ENCODE peak calls at places on chromosomes 3 and 15, in ten cellular contexts. One of them, this sample, is unnamed.

GRCh38 chr3:140093742-140094141 is 158.8 kb downstream of the CLSTN2 start:
- DNase-seq in breast epithelium: no peak
- DNase-seq in colonic mucosa: peak
- DNase-seq in fibroblast of lung: peak
- DNase-seq in WERI-Rb-1: no peak
- DNase-seq in cardiac muscle cell: peak
- DNase-seq in left ventricle myocardium inferior: peak
- DNase-seq in NT2/D1: no peak
- DNase-seq in endodermal cell: no peak
- DNase-seq in OCI-LY7: no peak
- DNase-seq in this sample: no peak

GRCh38 chr3:196707566-196707965 is 4.5 kb downstream of the CEP19 start:
- DNase-seq in OCI-LY7: no peak
- DNase-seq in endodermal cell: no peak
- DNase-seq in breast epithelium: no peak
- DNase-seq in fibroblast of lung: no peak
- DNase-seq in WERI-Rb-1: no peak
- DNase-seq in NT2/D1: no peak
- DNase-seq in left ventricle myocardium inferior: no peak
- DNase-seq in colonic mucosa: no peak
- DNase-seq in cardiac muscle cell: no peak
- DNase-seq in this sample: no peak

GRCh38 chr3:157632081-157632480 is 128.9 kb upstream of the VEPH1 start:
- DNase-seq in OCI-LY7: no peak
- DNase-seq in left ventricle myocardium inferior: no peak
- DNase-seq in WERI-Rb-1: no peak
- DNase-seq in fibroblast of lung: no peak
- DNase-seq in NT2/D1: no peak
- DNase-seq in endodermal cell: no peak
- DNase-seq in breast epithelium: no peak
- DNase-seq in cardiac muscle cell: no peak
- DNase-seq in colonic mucosa: no peak
- DNase-seq in this sample: no peak

GRCh38 chr15:40002295-40002694 is 36.7 kb downstream of the SRP14 start:
- DNase-seq in fibroblast of lung: peak
- DNase-seq in colonic mucosa: peak
- DNase-seq in NT2/D1: no peak
- DNase-seq in breast epithelium: no peak
- DNase-seq in left ventricle myocardium inferior: no peak
- DNase-seq in OCI-LY7: no peak
- DNase-seq in cardiac muscle cell: peak
- DNase-seq in endodermal cell: peak
- DNase-seq in WERI-Rb-1: no peak
- DNase-seq in this sample: peak

GRCh38 chr3:64308931-64309330 is 83.7 kb upstream of the PRICKLE2 start:
- DNase-seq in breast epithelium: no peak
- DNase-seq in WERI-Rb-1: no peak
- DNase-seq in NT2/D1: no peak
- DNase-seq in OCI-LY7: no peak
- DNase-seq in colonic mucosa: no peak
- DNase-seq in cardiac muscle cell: no peak
- DNase-seq in left ventricle myocardium inferior: no peak
- DNase-seq in fibroblast of lung: no peak
- DNase-seq in endodermal cell: no peak
- DNase-seq in this sample: no peak

GRCh38 chr3:175416600-175416999 is 557.5 kb downstream of the NAALADL2 start:
- DNase-seq in NT2/D1: no peak
- DNase-seq in fibroblast of lung: no peak
- DNase-seq in WERI-Rb-1: no peak
- DNase-seq in breast epithelium: no peak
- DNase-seq in left ventricle myocardium inferior: no peak
- DNase-seq in colonic mucosa: no peak
- DNase-seq in endodermal cell: no peak
- DNase-seq in cardiac muscle cell: no peak
- DNase-seq in OCI-LY7: no peak
- DNase-seq in this sample: no peak

GRCh38 chr15:22788004-22788403 is 1.6 kb downstream of the NIPA1 start:
- DNase-seq in colonic mucosa: no peak
- DNase-seq in fibroblast of lung: no peak
- DNase-seq in NT2/D1: no peak
- DNase-seq in cardiac muscle cell: no peak
- DNase-seq in endodermal cell: no peak
- DNase-seq in breast epithelium: no peak
- DNase-seq in left ventricle myocardium inferior: no peak
- DNase-seq in WERI-Rb-1: no peak
- DNase-seq in OCI-LY7: no peak
- DNase-seq in this sample: no peak

GRCh38 chr3:155252535-155252934 is 40.9 kb downstream of the STRIT1 start:
- DNase-seq in WERI-Rb-1: no peak
- DNase-seq in endodermal cell: no peak
- DNase-seq in breast epithelium: no peak
- DNase-seq in NT2/D1: no peak
- DNase-seq in cardiac muscle cell: peak
- DNase-seq in OCI-LY7: no peak
- DNase-seq in colonic mucosa: no peak
- DNase-seq in left ventricle myocardium inferior: no peak
- DNase-seq in fibroblast of lung: peak
- DNase-seq in this sample: no peak

GRCh38 chr3:137760341-137761098 is 3.6 kb upstream of the SOX14 start:
- DNase-seq in WERI-Rb-1: no peak
- DNase-seq in endodermal cell: peak
- DNase-seq in OCI-LY7: no peak
- DNase-seq in left ventricle myocardium inferior: no peak
- DNase-seq in fibroblast of lung: no peak
- DNase-seq in NT2/D1: no peak
- DNase-seq in cardiac muscle cell: no peak
- DNase-seq in breast epithelium: no peak
- DNase-seq in colonic mucosa: no peak
- DNase-seq in this sample: peak

GRCh38 chr3:39065197-39065596 is 13.4 kb downstream of the WDR48 start:
- DNase-seq in cardiac muscle cell: peak
- DNase-seq in endodermal cell: peak
- DNase-seq in fibroblast of lung: peak
- DNase-seq in WERI-Rb-1: peak
- DNase-seq in left ventricle myocardium inferior: no peak
- DNase-seq in OCI-LY7: peak
- DNase-seq in NT2/D1: peak
- DNase-seq in colonic mucosa: peak
- DNase-seq in breast epithelium: no peak
- DNase-seq in this sample: peak

GRCh38 chr15:62647195-62647865 is 395.2 kb upstream of the TPM1 start:
- DNase-seq in cardiac muscle cell: peak
- DNase-seq in colonic mucosa: peak
- DNase-seq in NT2/D1: no peak
- DNase-seq in WERI-Rb-1: no peak
- DNase-seq in endodermal cell: no peak
- DNase-seq in left ventricle myocardium inferior: no peak
- DNase-seq in breast epithelium: peak
- DNase-seq in fibroblast of lung: peak
- DNase-seq in OCI-LY7: no peak
- DNase-seq in this sample: no peak

GRCh38 chr15:99925661-99926461 is 192.6 kb upstream of the LYSMD4 start:
- DNase-seq in NT2/D1: peak
- DNase-seq in OCI-LY7: no peak
- DNase-seq in fibroblast of lung: peak
- DNase-seq in breast epithelium: peak
- DNase-seq in left ventricle myocardium inferior: peak
- DNase-seq in cardiac muscle cell: peak
- DNase-seq in endodermal cell: peak
- DNase-seq in WERI-Rb-1: peak
- DNase-seq in colonic mucosa: peak
- DNase-seq in this sample: peak

GRCh38 chr3:119318871-119319270 is 24.7 kb downstream of the ARHGAP31 start:
- DNase-seq in cardiac muscle cell: peak
- DNase-seq in breast epithelium: no peak
- DNase-seq in fibroblast of lung: no peak
- DNase-seq in colonic mucosa: no peak
- DNase-seq in OCI-LY7: no peak
- DNase-seq in endodermal cell: no peak
- DNase-seq in left ventricle myocardium inferior: no peak
- DNase-seq in WERI-Rb-1: no peak
- DNase-seq in NT2/D1: no peak
- DNase-seq in this sample: no peak

GRCh38 chr3:42501321-42501680 is 1.1 kb upstream of the VIPR1 start:
- DNase-seq in OCI-LY7: no peak
- DNase-seq in NT2/D1: no peak
- DNase-seq in fibroblast of lung: no peak
- DNase-seq in colonic mucosa: peak
- DNase-seq in endodermal cell: no peak
- DNase-seq in WERI-Rb-1: peak
- DNase-seq in cardiac muscle cell: no peak
- DNase-seq in left ventricle myocardium inferior: no peak
- DNase-seq in breast epithelium: no peak
- DNase-seq in this sample: peak
- H3K4me3 ChIP-seq in OCI-LY7: no peak
- H3K4me3 ChIP-seq in NT2/D1: peak
- H3K4me3 ChIP-seq in fibroblast of lung: no peak
- H3K4me3 ChIP-seq in colonic mucosa: peak
- H3K4me3 ChIP-seq in endodermal cell: peak
- H3K4me3 ChIP-seq in WERI-Rb-1: peak
- H3K4me3 ChIP-seq in cardiac muscle cell: peak
- H3K4me3 ChIP-seq in left ventricle myocardium inferior: peak
- H3K4me3 ChIP-seq in breast epithelium: peak
- H3K4me3 ChIP-seq in this sample: peak

DNA sequence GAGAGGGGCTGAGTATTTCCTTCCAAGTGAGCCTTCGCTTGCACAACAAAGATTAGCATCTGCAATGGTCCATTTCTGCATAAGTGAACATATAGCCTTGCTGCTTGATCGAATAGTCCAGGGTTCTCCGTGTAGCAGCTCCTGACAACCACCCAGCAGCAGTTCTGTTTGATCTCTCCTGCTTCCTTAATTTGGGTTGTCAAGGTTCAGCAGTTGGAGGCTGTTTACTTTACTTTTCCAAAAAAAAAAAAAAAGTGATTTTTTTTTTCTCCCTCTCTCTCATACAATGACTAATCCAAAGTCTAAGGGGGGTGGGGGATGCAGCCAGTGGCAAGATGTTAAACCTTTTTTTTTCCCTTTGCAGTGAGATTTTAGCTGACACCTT is 3.6 kb downstream of the FOXP1 start:
- DNase-seq in OCI-LY7: peak
- DNase-seq in colonic mucosa: peak
- DNase-seq in left ventricle myocardium inferior: no peak
- DNase-seq in NT2/D1: peak
- DNase-seq in fibroblast of lung: no peak
- DNase-seq in cardiac muscle cell: peak
- DNase-seq in endodermal cell: no peak
- DNase-seq in breast epithelium: no peak
- DNase-seq in WERI-Rb-1: no peak
- DNase-seq in this sample: no peak
- H3K4me3 ChIP-seq in OCI-LY7: peak
- H3K4me3 ChIP-seq in colonic mucosa: peak
- H3K4me3 ChIP-seq in left ventricle myocardium inferior: peak
- H3K4me3 ChIP-seq in NT2/D1: no peak
- H3K4me3 ChIP-seq in fibroblast of lung: peak
- H3K4me3 ChIP-seq in cardiac muscle cell: peak
- H3K4me3 ChIP-seq in endodermal cell: no peak
- H3K4me3 ChIP-seq in breast epithelium: peak
- H3K4me3 ChIP-seq in WERI-Rb-1: no peak
- H3K4me3 ChIP-seq in this sample: no peak

GRCh38 chr15:34336947-34337556 is 529 bp downstream of the SLC12A6 start:
- DNase-seq in endodermal cell: no peak
- DNase-seq in OCI-LY7: peak
- DNase-seq in left ventricle myocardium inferior: no peak
- DNase-seq in WERI-Rb-1: peak
- DNase-seq in cardiac muscle cell: no peak
- DNase-seq in fibroblast of lung: no peak
- DNase-seq in NT2/D1: no peak
- DNase-seq in colonic mucosa: no peak
- DNase-seq in breast epithelium: no peak
- DNase-seq in this sample: no peak

GRCh38 chr15:34335176-34335575 is 2.4 kb downstream of the SLC12A6 start:
- DNase-seq in left ventricle myocardium inferior: no peak
- DNase-seq in WERI-Rb-1: no peak
- DNase-seq in OCI-LY7: no peak
- DNase-seq in fibroblast of lung: no peak
- DNase-seq in endodermal cell: no peak
- DNase-seq in NT2/D1: no peak
- DNase-seq in colonic mucosa: no peak
- DNase-seq in cardiac muscle cell: peak
- DNase-seq in breast epithelium: no peak
- DNase-seq in this sample: no peak

GRCh38 chr15:34336333-34336732 is 1.2 kb downstream of the SLC12A6 start:
- DNase-seq in breast epithelium: no peak
- DNase-seq in endodermal cell: no peak
- DNase-seq in fibroblast of lung: no peak
- DNase-seq in NT2/D1: no peak
- DNase-seq in cardiac muscle cell: no peak
- DNase-seq in WERI-Rb-1: no peak
- DNase-seq in OCI-LY7: no peak
- DNase-seq in colonic mucosa: no peak
- DNase-seq in left ventricle myocardium inferior: no peak
- DNase-seq in this sample: no peak

GRCh38 chr15:34337557-34338306 is at the start of gene SLC12A6:
- DNase-seq in left ventricle myocardium inferior: peak
- DNase-seq in OCI-LY7: peak
- DNase-seq in fibroblast of lung: peak
- DNase-seq in breast epithelium: peak
- DNase-seq in WERI-Rb-1: peak
- DNase-seq in NT2/D1: peak
- DNase-seq in colonic mucosa: peak
- DNase-seq in endodermal cell: peak
- DNase-seq in cardiac muscle cell: peak
- DNase-seq in this sample: peak

GRCh38 chr15:34338347-34338746 is 766 bp upstream of the SLC12A6 start:
- DNase-seq in NT2/D1: no peak
- DNase-seq in breast epithelium: no peak
- DNase-seq in left ventricle myocardium inferior: no peak
- DNase-seq in endodermal cell: no peak
- DNase-seq in OCI-LY7: no peak
- DNase-seq in colonic mucosa: no peak
- DNase-seq in fibroblast of lung: no peak
- DNase-seq in WERI-Rb-1: no peak
- DNase-seq in cardiac muscle cell: no peak
- DNase-seq in this sample: no peak
- H3K4me3 ChIP-seq in NT2/D1: no peak
- H3K4me3 ChIP-seq in breast epithelium: peak
- H3K4me3 ChIP-seq in left ventricle myocardium inferior: peak
- H3K4me3 ChIP-seq in endodermal cell: peak
- H3K4me3 ChIP-seq in OCI-LY7: peak
- H3K4me3 ChIP-seq in colonic mucosa: peak
- H3K4me3 ChIP-seq in fibroblast of lung: peak
- H3K4me3 ChIP-seq in WERI-Rb-1: no peak
- H3K4me3 ChIP-seq in cardiac muscle cell: peak
- H3K4me3 ChIP-seq in this sample: peak

DNA sequence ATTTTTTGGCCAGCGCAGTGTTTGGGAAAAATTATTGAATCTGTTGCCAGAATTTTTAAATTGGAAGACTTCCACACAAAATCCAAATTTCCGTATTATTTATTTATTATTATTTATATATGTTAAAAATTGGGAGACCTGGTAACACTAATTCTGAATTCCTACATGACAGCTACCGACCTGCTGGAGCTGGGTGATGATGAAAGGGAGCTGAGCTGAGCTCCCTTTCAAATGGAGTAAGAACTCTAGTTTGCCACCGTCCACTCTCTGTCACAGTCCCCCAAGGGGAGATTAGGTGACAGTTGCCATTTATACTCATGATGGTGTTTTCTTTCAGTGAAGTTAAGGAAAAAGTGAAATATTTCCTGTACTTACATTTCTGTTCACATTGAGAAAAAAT is 1.4 kb downstream of the CRTC3 start:
- DNase-seq in WERI-Rb-1: no peak
- DNase-seq in left ventricle myocardium inferior: no peak
- DNase-seq in breast epithelium: no peak
- DNase-seq in colonic mucosa: no peak
- DNase-seq in endodermal cell: peak
- DNase-seq in NT2/D1: no peak
- DNase-seq in OCI-LY7: no peak
- DNase-seq in fibroblast of lung: no peak
- DNase-seq in cardiac muscle cell: no peak
- DNase-seq in this sample: peak
- H3K4me3 ChIP-seq in WERI-Rb-1: peak
- H3K4me3 ChIP-seq in left ventricle myocardium inferior: peak
- H3K4me3 ChIP-seq in breast epithelium: peak
- H3K4me3 ChIP-seq in colonic mucosa: peak
- H3K4me3 ChIP-seq in endodermal cell: peak
- H3K4me3 ChIP-seq in NT2/D1: peak
- H3K4me3 ChIP-seq in OCI-LY7: peak
- H3K4me3 ChIP-seq in fibroblast of lung: peak
- H3K4me3 ChIP-seq in cardiac muscle cell: peak
- H3K4me3 ChIP-seq in this sample: no peak

This sample was measured in H7.